ENCODE peak calls at places on chromosomes 1 and 21, in six cellular contexts. Z is colonic mucosa, I is pancreas, J is stomach, U is foreskin fibroblast, K is suprapubic skin. Q is an unnamed sample.

GRCh38 chr21:17462276-17462981 is 50.4 kb upstream of the CXADR start:
- DNase-seq in I (peak; percentile 73), J (peak; percentile 83), K (no peak), Z (peak; percentile 82), U (no peak), Q (no peak)

GRCh38 chr1:180519846-180520245 is 17.5 kb upstream of the ACBD6 start:
- DNase-seq in U (no peak), Z (no peak), K (no peak), I (no peak), J (no peak), Q (no peak)

GRCh38 chr1:36207339-36207738 is 16.9 kb upstream of the THRAP3 start:
- DNase-seq in Z (no peak), J (peak; percentile 83), I (no peak), K (peak; percentile 84), U (peak; percentile 71), Q (no peak)

GRCh38 chr1:35870651-35871309 is 12.2 kb upstream of the AGO1 start:
- DNase-seq in K (no peak), J (no peak), Z (no peak), I (no peak), U (no peak), Q (no peak)

GRCh38 chr21:37530901-37531351 is 164.4 kb downstream of the DYRK1A start:
- DNase-seq in J (no peak), Z (no peak), K (peak; percentile 34), I (no peak), U (no peak), Q (no peak)

GRCh38 chr1:167666416-167666815 is 36.4 kb downstream of the RCSD1 start:
- DNase-seq in J (no peak), I (no peak), K (no peak), Z (no peak), U (peak; percentile 35), Q (no peak)

GRCh38 chr1:90707363-90707710 is 9.8 kb downstream of the BARHL2 start:
- DNase-seq in J (peak; percentile 46), I (peak; percentile 87), K (no peak), U (peak; percentile 54), Z (no peak), Q (peak; percentile 40)

GRCh38 chr1:235601087-235601486 is 48.5 kb downstream of the GNG4 start:
- DNase-seq in I (peak; percentile 41), J (peak; percentile 27), U (peak; percentile 43), K (no peak), Z (peak; percentile 23), Q (peak; percentile 37)

GRCh38 chr21:34962586-34963222 is 86.4 kb downstream of the RUNX1 start:
- DNase-seq in Z (no peak), U (peak; percentile 42), K (no peak), J (no peak), I (no peak), Q (no peak)

GRCh38 chr1:11990303-11991032 is 10.2 kb downstream of the MFN2 start:
- DNase-seq in U (no peak), K (no peak), Z (no peak), J (no peak), I (no peak), Q (no peak)

GRCh38 chr1:245863566-245864184 is 643.4 kb downstream of the SMYD3 start:
- DNase-seq in J (no peak), I (no peak), U (no peak), K (no peak), Z (no peak), Q (no peak)

GRCh38 chr1:204711947-204712701 is 26.6 kb upstream of the LRRN2 start:
- DNase-seq in U (no peak), I (no peak), J (no peak), K (no peak), Z (peak; percentile 77), Q (peak; percentile 80)

GRCh38 chr1:3568815-3569435 is 42.4 kb downstream of the MEGF6 start:
- DNase-seq in Z (no peak), K (no peak), J (no peak), I (no peak), U (no peak), Q (no peak)

GRCh38 chr1:205711105-205712048 is 31.1 kb upstream of the SLC45A3 start:
- DNase-seq in K (no peak), J (peak; percentile 71), I (no peak), U (peak; percentile 91), Z (peak; percentile 85), Q (peak; percentile 36)

GRCh38 chr1:181185461-181185860 is 97.0 kb downstream of the IER5 start:
- DNase-seq in J (no peak), I (no peak), U (no peak), Z (no peak), K (no peak), Q (no peak)

GRCh38 chr21:35075546-35075945 is 26.4 kb upstream of the RUNX1 start:
- DNase-seq in Z (no peak), J (no peak), K (no peak), I (no peak), U (peak; percentile 62), Q (no peak)

GRCh38 chr21:34688145-34688544 is 19.4 kb downstream of the CLIC6 start:
- DNase-seq in K (no peak), Z (no peak), I (no peak), J (no peak), U (no peak), Q (peak; percentile 82)

GRCh38 chr1:202288177-202288576 is 53.6 kb downstream of the UBE2T start:
- DNase-seq in U (no peak), Z (no peak), I (no peak), K (no peak), J (no peak), Q (no peak)

GRCh38 chr1:86370627-86371026 is 25.5 kb downstream of the ODF2L start:
- DNase-seq in K (no peak), Z (no peak), I (no peak), U (no peak), J (no peak), Q (no peak)

GRCh38 chr1:64934115-64934880 is 32.1 kb downstream of the JAK1 start:
- DNase-seq in Z (no peak), I (no peak), K (peak; percentile 78), U (peak; percentile 89), J (no peak), Q (no peak)

GRCh38 chr1:27428316-27429028 is 36.0 kb downstream of the GPR3 start:
- DNase-seq in I (no peak), U (peak; percentile 28), J (no peak), Z (no peak), K (no peak), Q (peak; percentile 48)

GRCh38 chr21:41167348-41168342 is at the start of gene BACE2:
- DNase-seq in K (peak; percentile 89), U (peak; percentile 83), Z (peak; percentile 88), I (peak; percentile 91), J (peak; percentile 86), Q (peak; percentile 59)

GRCh38 chr21:34603002-34603709 is 11.8 kb downstream of the RCAN1 start:
- DNase-seq in J (peak; percentile 89), I (peak; percentile 92), U (peak; percentile 89), K (peak; percentile 80), Z (peak; percentile 86), Q (peak; percentile 88)

GRCh38 chr1:192810253-192810880 is 1.5 kb downstream of the RGS2 start:
- DNase-seq in K (no peak), U (peak; percentile 12), Z (peak; percentile 29), J (no peak), I (no peak), Q (no peak)

GRCh38 chr21:27275294-27275927 is 308.5 kb upstream of the ADAMTS5 start:
- DNase-seq in J (no peak), Z (no peak), I (no peak), K (no peak), U (peak; percentile 73), Q (no peak)

GRCh38 chr1:186541003-186541402 is 80.1 kb upstream of the PDC start:
- DNase-seq in U (no peak), K (no peak), J (no peak), Z (no peak), I (no peak), Q (no peak)

GRCh38 chr1:151134991-151135390 is 11.4 kb downstream of the SEMA6C start:
- DNase-seq in I (no peak), J (no peak), Z (no peak), U (no peak), K (no peak), Q (no peak)

GRCh38 chr1:234149217-234149616 is 224.0 kb upstream of the COA6 start:
- DNase-seq in J (no peak), U (no peak), I (no peak), Z (no peak), K (no peak), Q (no peak)

GRCh38 chr1:15538750-15539149 is 12.1 kb downstream of the DNAJC16 start:
- DNase-seq in Z (no peak), I (no peak), U (peak; percentile 19), K (no peak), J (no peak), Q (no peak)

GRCh38 chr1:215923129-215923824 is 356.2 kb downstream of the KCTD3 start:
- DNase-seq in Z (no peak), U (no peak), K (no peak), J (no peak), I (no peak), Q (no peak)

GRCh38 chr21:16588433-16588860 is 858.7 kb downstream of the USP25 start:
- DNase-seq in Z (peak; percentile 32), J (peak; percentile 31), K (peak; percentile 89), U (peak; percentile 94), I (peak; percentile 62), Q (peak; percentile 73)

GRCh38 chr1:23392125-23392855 is 22.7 kb upstream of the ZNF436 start:
- DNase-seq in Z (no peak), K (no peak), U (no peak), I (no peak), J (no peak), Q (no peak)

GRCh38 chr1:231199868-231200267 is 38.0 kb downstream of the TRIM67 start:
- DNase-seq in I (no peak), U (no peak), J (no peak), K (no peak), Z (no peak), Q (no peak)

GRCh38 chr1:53629101-53629691 is 109.8 kb downstream of the GLIS1 start:
- DNase-seq in K (peak; percentile 40), J (peak; percentile 23), U (no peak), I (peak; percentile 28), Z (no peak), Q (peak; percentile 71)

GRCh38 chr1:224774378-224774777 is 155.1 kb upstream of the DNAH14 start:
- DNase-seq in I (no peak), Z (no peak), U (no peak), K (no peak), J (no peak), Q (no peak)

GRCh38 chr1:214720561-214720960 is 117.6 kb downstream of the CENPF start:
- DNase-seq in J (no peak), Z (no peak), I (no peak), K (no peak), U (peak; percentile 58), Q (no peak)

GRCh38 chr1:83090195-83090594 is 908.7 kb downstream of the TTLL7 start:
- DNase-seq in K (no peak), J (no peak), U (no peak), I (no peak), Z (no peak), Q (no peak)

Q was measured in glutamatergic neuron.